ENCODE peak calls at places on chromosomes 7 and 10, in five cellular contexts. N, K, Y, S and V are unnamed samples.
A peak's percentile ranks its signal among the peaks of the same experiment; 100 is the strongest.

GRCh38 chr10:95214793-95215192 is 20.8 kb downstream of the ACSM6 start:
- DNase-seq in N (no peak), K (no peak), Y (no peak), S (no peak), V (no peak)

GRCh38 chr7:1754345-1754908 is 84.3 kb downstream of the ELFN1 start:
- DNase-seq in N (no peak), Y (no peak), K (no peak), S (no peak), V (no peak)

GRCh38 chr10:108184129-108184528 is 1019.6 kb upstream of the SORCS1 start:
- DNase-seq in N (no peak), Y (no peak), K (no peak), S (no peak), V (no peak)

GRCh38 chr7:151503902-151504714 is 15.6 kb downstream of the RHEB start:
- DNase-seq in N (no peak), K (no peak), S (no peak), Y (peak; percentile 74), V (no peak)

GRCh38 chr7:480531-481218 is 39.0 kb downstream of the PDGFA start:
- DNase-seq in N (no peak), K (no peak), Y (no peak), S (peak; percentile 83), V (no peak)

GRCh38 chr10:84256510-84257342 is 11.9 kb downstream of the RGR start:
- DNase-seq in Y (peak; percentile 3), K (no peak), S (peak; percentile 73), N (peak; percentile 46), V (no peak)

GRCh38 chr7:77783111-77783510 is 15.1 kb downstream of the TMEM60 start:
- DNase-seq in N (no peak), Y (no peak), K (no peak), S (no peak), V (no peak)

GRCh38 chr7:77306231-77307067 is 106.8 kb upstream of the FGL2 start:
- DNase-seq in S (no peak), Y (no peak), K (no peak), N (no peak), V (no peak)

GRCh38 chr7:27112960-27113949 is 10.8 kb upstream of the HOXA2 start:
- DNase-seq in K (no peak), N (no peak), Y (no peak), S (no peak), V (no peak)

GRCh38 chr10:44809652-44810051 is 101.5 kb upstream of the TMEM72 start:
- DNase-seq in K (peak; percentile 87), N (no peak), S (no peak), Y (no peak), V (no peak)

GRCh38 chr7:18828333-18829100 is 288.9 kb downstream of the TWIST1 start:
- DNase-seq in K (no peak), Y (no peak), S (no peak), N (no peak), V (no peak)

GRCh38 chr10:54797636-54798395 is 3.2 kb downstream of the PCDH15 start:
- DNase-seq in N (no peak), K (no peak), S (no peak), Y (no peak), V (no peak)
- H3K4me3 ChIP-seq in N (no peak overlapping the region), K (no peak overlapping the region), S (no peak overlapping the region), Y (no peak overlapping the region), V (no peak overlapping the region)

GRCh38 chr7:157140118-157140905 is 1.6 kb downstream of the UBE3C start:
- DNase-seq in Y (no peak), K (no peak), N (no peak), S (no peak), V (no peak)
- H3K4me3 ChIP-seq in Y (peak overlapping the region; percentile 91), K (peak overlapping the region; percentile 88), N (peak overlapping the region; percentile 64), S (peak overlapping the region; percentile 59), V (peak overlapping the region; percentile 84)

DNA sequence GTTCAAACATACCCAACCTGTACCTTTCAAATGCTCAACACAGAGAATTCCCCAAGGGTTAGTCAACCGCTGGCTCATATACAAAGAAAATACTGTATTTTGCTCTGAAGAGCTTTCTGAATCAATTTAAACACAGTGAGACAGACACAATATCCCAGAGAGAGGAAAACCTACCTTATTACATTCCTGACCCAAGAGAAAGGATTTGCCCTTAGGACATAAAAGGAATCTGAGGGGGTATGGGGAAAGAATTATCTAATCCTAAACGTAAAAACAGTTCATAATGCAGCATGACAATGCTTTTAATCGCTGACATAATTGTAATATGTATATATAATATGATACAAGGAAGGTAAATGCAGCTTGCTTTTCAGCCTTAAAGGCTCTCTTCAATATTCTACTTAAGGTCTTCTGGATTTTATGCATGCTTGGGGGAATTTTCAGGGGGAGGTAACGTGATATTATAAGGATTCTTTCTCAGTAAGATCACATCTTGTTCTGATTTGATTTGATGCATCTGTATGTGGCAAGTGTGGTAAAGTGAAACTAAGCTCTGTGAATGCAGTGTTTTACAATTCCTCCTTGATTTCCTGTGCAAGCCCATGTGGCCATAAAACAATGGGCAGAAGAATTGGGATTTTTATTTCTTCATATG is 240.5 kb downstream of the GLI3 start:
- DNase-seq in K (no peak), S (no peak), N (no peak), Y (peak; percentile 72), V (no peak)
- H3K4me3 ChIP-seq in K (no peak overlapping the region), S (no peak overlapping the region), N (no peak overlapping the region), Y (no peak overlapping the region), V (no peak overlapping the region)

DNA sequence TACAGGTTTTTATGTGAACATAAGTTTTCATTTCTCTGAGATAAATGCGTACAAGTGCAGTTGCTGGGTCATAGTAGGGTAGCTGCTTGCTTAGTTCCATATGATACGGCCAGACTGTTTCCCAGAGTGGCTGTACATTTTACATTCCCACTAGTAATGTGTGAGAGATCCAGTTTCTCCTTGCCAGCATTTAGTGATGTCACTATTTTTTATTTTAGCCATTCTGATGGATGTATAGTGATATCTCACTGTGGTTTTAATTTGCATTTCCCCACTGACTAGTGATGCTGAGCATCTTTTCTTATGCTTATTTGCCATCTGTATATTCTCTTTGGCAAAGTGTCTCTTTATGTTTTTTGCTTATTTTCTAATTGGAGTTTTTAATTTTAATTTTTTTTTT is 4.2 kb downstream of the ZMIZ2 start:
- DNase-seq in K (no peak), S (no peak), Y (no peak), N (no peak), V (no peak)
- H3K4me3 ChIP-seq in K (no peak overlapping the region), S (no peak overlapping the region), Y (no peak overlapping the region), N (no peak overlapping the region), V (no peak overlapping the region)

GRCh38 chr7:67484244-67484751 is 487.7 kb downstream of the TYW1 start:
- DNase-seq in S (peak; percentile 58), N (peak; percentile 59), K (peak; percentile 94), Y (peak; percentile 16), V (no peak)
- H3K4me3 ChIP-seq in S (no peak overlapping the region), N (peak overlapping the region; percentile 14), K (no peak overlapping the region), Y (peak overlapping the region; percentile 29), V (peak overlapping the region; percentile 32)

GRCh38 chr10:32269343-32270100 is 77.4 kb downstream of the EPC1 start:
- DNase-seq in N (no peak), S (no peak), Y (no peak), K (no peak), V (no peak)
- H3K4me3 ChIP-seq in N (no peak overlapping the region), S (no peak overlapping the region), Y (no peak overlapping the region), K (no peak overlapping the region), V (no peak overlapping the region)

DNA sequence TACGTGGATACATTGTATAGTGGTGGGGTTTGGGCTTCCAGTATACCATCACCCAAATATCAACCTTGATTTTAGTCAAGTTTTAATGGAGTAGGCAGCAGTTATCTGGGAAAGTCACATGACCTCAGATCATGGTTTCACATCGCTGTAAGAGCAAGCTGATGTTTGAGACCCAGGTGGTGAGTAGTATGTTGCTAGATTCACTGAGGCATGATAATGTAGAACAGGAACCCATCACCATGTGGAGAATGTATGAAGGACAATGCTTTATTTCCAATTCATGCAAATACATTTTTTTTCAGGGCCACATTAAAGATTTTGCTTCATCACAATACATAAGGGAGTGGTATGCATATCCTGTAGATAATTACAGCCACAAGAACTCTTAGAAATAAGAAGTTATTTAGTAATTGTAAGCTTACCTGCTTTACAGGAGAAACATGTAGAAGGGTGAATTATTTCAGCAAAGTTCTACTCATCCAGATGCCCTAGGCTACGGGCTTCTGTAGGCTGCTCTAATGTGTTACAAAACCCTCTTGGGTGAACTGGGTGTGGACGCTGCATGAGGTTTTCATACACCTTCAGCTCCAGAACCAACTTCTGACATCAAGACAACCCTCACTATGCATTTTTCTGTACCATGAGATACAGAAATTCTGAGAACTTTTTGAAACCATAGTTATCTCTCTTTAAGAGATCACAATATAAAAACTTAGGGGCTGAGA is 27.6 kb upstream of the LAMB4 start:
- DNase-seq in S (no peak), Y (no peak), K (no peak), N (no peak), V (no peak)
- H3K4me3 ChIP-seq in S (no peak overlapping the region), Y (no peak overlapping the region), K (no peak overlapping the region), N (no peak overlapping the region), V (no peak overlapping the region)